ENCODE peak calls at places on chromosomes 16 and 17, in nine cellular contexts. One of them, this sample, is unnamed.

GRCh38 chr16:85593503-85594195 is 19.5 kb upstream of the GSE1 start:
- DNase-seq in naive thymus-derived CD4-positive, alpha-beta T cell: no peak
- DNase-seq in tibial artery: no peak
- DNase-seq in HAP-1: peak; percentile 78
- DNase-seq in PC-9: no peak
- DNase-seq in adrenal gland: no peak
- DNase-seq in CD8-positive, alpha-beta T cell: no peak
- DNase-seq in upper lobe of right lung: no peak
- DNase-seq in GM23248: no peak
- DNase-seq in this sample: no peak

GRCh38 chr16:31569360-31569717 is 41.6 kb downstream of the AHSP start:
- DNase-seq in PC-9: no peak
- DNase-seq in upper lobe of right lung: no peak
- DNase-seq in HAP-1: no peak
- DNase-seq in tibial artery: no peak
- DNase-seq in adrenal gland: no peak
- DNase-seq in CD8-positive, alpha-beta T cell: no peak
- DNase-seq in naive thymus-derived CD4-positive, alpha-beta T cell: peak; percentile 0
- DNase-seq in GM23248: no peak
- DNase-seq in this sample: no peak

GRCh38 chr17:70073799-70074198 is 1.2 kb upstream of the KCNJ16 start:
- DNase-seq in upper lobe of right lung: no peak
- DNase-seq in PC-9: no peak
- DNase-seq in CD8-positive, alpha-beta T cell: no peak
- DNase-seq in naive thymus-derived CD4-positive, alpha-beta T cell: no peak
- DNase-seq in HAP-1: no peak
- DNase-seq in adrenal gland: no peak
- DNase-seq in tibial artery: no peak
- DNase-seq in GM23248: no peak
- DNase-seq in this sample: no peak

GRCh38 chr16:72769876-72770275 is 278.1 kb downstream of the ZFHX3 start:
- DNase-seq in naive thymus-derived CD4-positive, alpha-beta T cell: no peak
- DNase-seq in adrenal gland: no peak
- DNase-seq in tibial artery: no peak
- DNase-seq in CD8-positive, alpha-beta T cell: no peak
- DNase-seq in upper lobe of right lung: no peak
- DNase-seq in HAP-1: no peak
- DNase-seq in PC-9: no peak
- DNase-seq in GM23248: no peak
- DNase-seq in this sample: no peak

GRCh38 chr17:17422641-17423040 is 54.2 kb upstream of the MED9 start:
- DNase-seq in PC-9: no peak
- DNase-seq in upper lobe of right lung: peak; percentile 18
- DNase-seq in GM23248: no peak
- DNase-seq in HAP-1: no peak
- DNase-seq in CD8-positive, alpha-beta T cell: no peak
- DNase-seq in adrenal gland: no peak
- DNase-seq in naive thymus-derived CD4-positive, alpha-beta T cell: no peak
- DNase-seq in tibial artery: no peak
- DNase-seq in this sample: no peak

GRCh38 chr16:54284931-54285413 is 1.6 kb downstream of the IRX3 start:
- DNase-seq in CD8-positive, alpha-beta T cell: no peak
- DNase-seq in naive thymus-derived CD4-positive, alpha-beta T cell: no peak
- DNase-seq in tibial artery: no peak
- DNase-seq in adrenal gland: no peak
- DNase-seq in GM23248: peak; percentile 50
- DNase-seq in PC-9: no peak
- DNase-seq in HAP-1: peak; percentile 49
- DNase-seq in upper lobe of right lung: peak; percentile 73
- DNase-seq in this sample: no peak

GRCh38 chr17:14340968-14341412 is 40.1 kb downstream of the HS3ST3B1 start:
- DNase-seq in tibial artery: no peak
- DNase-seq in naive thymus-derived CD4-positive, alpha-beta T cell: no peak
- DNase-seq in CD8-positive, alpha-beta T cell: no peak
- DNase-seq in GM23248: no peak
- DNase-seq in adrenal gland: no peak
- DNase-seq in PC-9: no peak
- DNase-seq in upper lobe of right lung: no peak
- DNase-seq in HAP-1: no peak
- DNase-seq in this sample: no peak

GRCh38 chr17:59561042-59561441 is 4.4 kb upstream of the DHX40 start:
- DNase-seq in upper lobe of right lung: no peak
- DNase-seq in PC-9: peak; percentile 2
- DNase-seq in HAP-1: peak; percentile 25
- DNase-seq in adrenal gland: no peak
- DNase-seq in tibial artery: no peak
- DNase-seq in CD8-positive, alpha-beta T cell: no peak
- DNase-seq in GM23248: peak; percentile 48
- DNase-seq in naive thymus-derived CD4-positive, alpha-beta T cell: no peak
- DNase-seq in this sample: no peak

DNA sequence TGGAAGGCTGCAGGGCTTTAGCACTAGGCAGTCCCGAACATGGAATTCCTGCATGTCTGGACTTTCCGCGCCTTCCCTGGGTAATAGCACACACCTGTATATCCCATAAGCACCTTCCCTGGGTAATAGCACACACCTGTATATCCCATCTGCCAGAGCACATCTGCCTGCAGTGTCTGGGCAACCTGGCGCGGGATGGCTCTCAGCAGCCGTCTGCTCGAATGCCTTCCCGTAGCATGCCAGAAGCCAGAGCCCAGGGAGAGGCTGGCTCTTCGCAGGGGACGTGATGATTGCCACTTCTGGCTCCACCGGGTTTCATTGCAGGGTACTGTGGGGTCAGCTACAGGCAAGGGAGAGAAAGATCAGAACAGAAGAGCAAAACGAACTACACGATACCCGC is 21.3 kb downstream of the MBTPS1 start:
- DNase-seq in PC-9: no peak
- DNase-seq in naive thymus-derived CD4-positive, alpha-beta T cell: no peak
- DNase-seq in GM23248: no peak
- DNase-seq in HAP-1: no peak
- DNase-seq in adrenal gland: no peak
- DNase-seq in tibial artery: no peak
- DNase-seq in CD8-positive, alpha-beta T cell: no peak
- DNase-seq in upper lobe of right lung: no peak
- DNase-seq in this sample: no peak
- H3K4me3 ChIP-seq in PC-9: no peak overlapping the region
- H3K4me3 ChIP-seq in naive thymus-derived CD4-positive, alpha-beta T cell: no peak overlapping the region
- H3K4me3 ChIP-seq in GM23248: no peak overlapping the region
- H3K4me3 ChIP-seq in HAP-1: no peak overlapping the region
- H3K4me3 ChIP-seq in adrenal gland: no peak overlapping the region
- H3K4me3 ChIP-seq in tibial artery: no peak overlapping the region
- H3K4me3 ChIP-seq in CD8-positive, alpha-beta T cell: no peak overlapping the region
- H3K4me3 ChIP-seq in upper lobe of right lung: no peak overlapping the region
- H3K4me3 ChIP-seq in this sample: no peak overlapping the region

GRCh38 chr17:77926967-77927366 is 31.5 kb upstream of the TNRC6C start:
- DNase-seq in naive thymus-derived CD4-positive, alpha-beta T cell: no peak
- DNase-seq in PC-9: no peak
- DNase-seq in HAP-1: peak; percentile 23
- DNase-seq in upper lobe of right lung: no peak
- DNase-seq in adrenal gland: no peak
- DNase-seq in tibial artery: no peak
- DNase-seq in GM23248: no peak
- DNase-seq in CD8-positive, alpha-beta T cell: no peak
- DNase-seq in this sample: no peak

GRCh38 chr17:77929871-77930436 is 28.5 kb upstream of the TNRC6C start:
- DNase-seq in naive thymus-derived CD4-positive, alpha-beta T cell: no peak
- DNase-seq in GM23248: no peak
- DNase-seq in HAP-1: no peak
- DNase-seq in PC-9: no peak
- DNase-seq in adrenal gland: no peak
- DNase-seq in tibial artery: no peak
- DNase-seq in upper lobe of right lung: no peak
- DNase-seq in CD8-positive, alpha-beta T cell: no peak
- DNase-seq in this sample: no peak

GRCh38 chr17:77927777-77928518 is 30.6 kb upstream of the TNRC6C start:
- DNase-seq in GM23248: no peak
- DNase-seq in upper lobe of right lung: no peak
- DNase-seq in tibial artery: no peak
- DNase-seq in naive thymus-derived CD4-positive, alpha-beta T cell: no peak
- DNase-seq in HAP-1: no peak
- DNase-seq in adrenal gland: no peak
- DNase-seq in PC-9: no peak
- DNase-seq in CD8-positive, alpha-beta T cell: no peak
- DNase-seq in this sample: no peak

GRCh38 chr17:77929180-77929564 is 29.3 kb upstream of the TNRC6C start:
- DNase-seq in CD8-positive, alpha-beta T cell: no peak
- DNase-seq in GM23248: no peak
- DNase-seq in tibial artery: no peak
- DNase-seq in PC-9: no peak
- DNase-seq in HAP-1: no peak
- DNase-seq in upper lobe of right lung: no peak
- DNase-seq in naive thymus-derived CD4-positive, alpha-beta T cell: no peak
- DNase-seq in adrenal gland: no peak
- DNase-seq in this sample: no peak

DNA sequence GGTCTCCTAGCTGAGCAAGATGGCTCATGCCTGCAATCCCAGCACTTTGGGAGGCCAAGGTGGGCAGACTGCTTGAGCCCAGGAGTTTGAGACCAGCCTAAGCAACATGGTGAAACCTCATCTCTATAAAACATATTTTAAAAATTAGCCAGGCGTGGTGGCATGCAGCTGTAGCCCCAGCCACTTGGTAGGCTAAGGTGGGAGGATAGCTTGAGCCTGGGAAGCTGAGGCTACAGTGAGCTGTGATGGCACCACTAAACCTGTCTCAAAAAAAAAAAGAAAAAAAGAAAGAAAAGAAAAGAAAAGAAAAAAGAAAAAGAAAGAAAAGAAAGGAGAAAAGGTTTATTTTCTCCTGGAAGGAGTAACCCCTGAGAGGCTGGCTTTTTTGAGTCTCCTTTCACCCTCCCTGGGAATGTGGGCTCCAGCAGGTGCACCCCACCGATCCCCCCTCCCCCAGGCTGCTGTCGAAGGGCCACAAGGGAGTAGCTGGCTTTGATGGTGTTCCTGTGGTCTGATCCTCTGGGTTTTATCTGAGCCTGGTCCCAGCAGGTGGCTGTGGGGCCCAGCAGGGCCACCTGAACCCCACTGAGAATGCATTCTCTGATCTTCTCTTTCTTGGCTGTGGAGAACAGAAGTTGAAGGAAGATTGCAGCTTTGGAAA is 29.9 kb upstream of the TNRC6C start:
- DNase-seq in naive thymus-derived CD4-positive, alpha-beta T cell: no peak
- DNase-seq in upper lobe of right lung: no peak
- DNase-seq in adrenal gland: no peak
- DNase-seq in PC-9: no peak
- DNase-seq in HAP-1: no peak
- DNase-seq in GM23248: no peak
- DNase-seq in CD8-positive, alpha-beta T cell: no peak
- DNase-seq in tibial artery: no peak
- DNase-seq in this sample: no peak
- H3K27me3 ChIP-seq in naive thymus-derived CD4-positive, alpha-beta T cell: no peaks in the 10 kb centered on the region
- H3K27me3 ChIP-seq in upper lobe of right lung: peaks cover 16% of the 10 kb centered on the region
- H3K27me3 ChIP-seq in adrenal gland: peaks cover 17% of the 10 kb centered on the region
- H3K27me3 ChIP-seq in PC-9: peaks cover 79% of the 10 kb centered on the region
- H3K27me3 ChIP-seq in HAP-1: peaks cover 3% of the 10 kb centered on the region
- H3K27me3 ChIP-seq in GM23248: peaks cover 46% of the 10 kb centered on the region
- H3K27me3 ChIP-seq in CD8-positive, alpha-beta T cell: no peaks in the 10 kb centered on the region
- H3K27me3 ChIP-seq in tibial artery: no peaks in the 10 kb centered on the region
- H3K27me3 ChIP-seq in this sample: peaks cover 21% of the 10 kb centered on the region

GRCh38 chr17:37770631-37771518 is 26.0 kb upstream of the HNF1B start:
- DNase-seq in tibial artery: no peak
- DNase-seq in CD8-positive, alpha-beta T cell: peak; percentile 10
- DNase-seq in upper lobe of right lung: peak; percentile 80
- DNase-seq in adrenal gland: peak; percentile 42
- DNase-seq in HAP-1: peak; percentile 81
- DNase-seq in naive thymus-derived CD4-positive, alpha-beta T cell: no peak
- DNase-seq in PC-9: peak; percentile 56
- DNase-seq in GM23248: peak; percentile 75
- DNase-seq in this sample: no peak

GRCh38 chr17:37768438-37768837 is 23.6 kb upstream of the HNF1B start:
- DNase-seq in CD8-positive, alpha-beta T cell: no peak
- DNase-seq in HAP-1: no peak
- DNase-seq in tibial artery: no peak
- DNase-seq in upper lobe of right lung: no peak
- DNase-seq in GM23248: no peak
- DNase-seq in adrenal gland: no peak
- DNase-seq in PC-9: no peak
- DNase-seq in naive thymus-derived CD4-positive, alpha-beta T cell: no peak
- DNase-seq in this sample: no peak

GRCh38 chr17:37766951-37767350 is 22.1 kb upstream of the HNF1B start:
- DNase-seq in PC-9: peak; percentile 32
- DNase-seq in HAP-1: no peak
- DNase-seq in naive thymus-derived CD4-positive, alpha-beta T cell: no peak
- DNase-seq in GM23248: no peak
- DNase-seq in tibial artery: no peak
- DNase-seq in CD8-positive, alpha-beta T cell: no peak
- DNase-seq in upper lobe of right lung: no peak
- DNase-seq in adrenal gland: no peak
- DNase-seq in this sample: no peak

GRCh38 chr17:37772982-37773381 is 28.1 kb upstream of the HNF1B start:
- DNase-seq in adrenal gland: no peak
- DNase-seq in CD8-positive, alpha-beta T cell: no peak
- DNase-seq in naive thymus-derived CD4-positive, alpha-beta T cell: no peak
- DNase-seq in tibial artery: no peak
- DNase-seq in GM23248: no peak
- DNase-seq in HAP-1: no peak
- DNase-seq in PC-9: no peak
- DNase-seq in upper lobe of right lung: no peak
- DNase-seq in this sample: no peak

DNA sequence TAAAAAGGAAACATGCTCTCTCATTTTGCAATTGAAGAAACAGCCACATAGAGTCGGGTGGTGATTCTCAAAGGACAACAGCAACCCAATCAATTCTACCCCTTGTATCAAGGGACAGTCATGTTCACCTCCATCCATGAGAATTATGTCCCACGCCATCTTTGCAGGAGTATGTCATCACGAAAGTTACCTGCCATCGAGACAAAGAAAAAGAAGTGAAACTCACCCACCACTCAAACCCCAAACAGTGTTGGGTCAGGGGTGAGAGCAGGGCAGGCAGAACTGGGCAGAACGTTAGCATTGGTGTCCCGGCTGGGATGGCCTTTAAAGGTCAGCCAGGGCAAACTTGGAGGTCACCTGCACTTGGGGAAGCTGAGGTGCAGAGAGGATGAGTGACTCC is 24.2 kb upstream of the HNF1B start:
- DNase-seq in adrenal gland: no peak
- DNase-seq in upper lobe of right lung: no peak
- DNase-seq in PC-9: no peak
- DNase-seq in CD8-positive, alpha-beta T cell: no peak
- DNase-seq in GM23248: no peak
- DNase-seq in HAP-1: no peak
- DNase-seq in tibial artery: no peak
- DNase-seq in naive thymus-derived CD4-positive, alpha-beta T cell: no peak
- DNase-seq in this sample: no peak
- H3K4me3 ChIP-seq in adrenal gland: no peak overlapping the region
- H3K4me3 ChIP-seq in upper lobe of right lung: no peak overlapping the region
- H3K4me3 ChIP-seq in PC-9: no peak overlapping the region
- H3K4me3 ChIP-seq in CD8-positive, alpha-beta T cell: no peak overlapping the region
- H3K4me3 ChIP-seq in GM23248: no peak overlapping the region
- H3K4me3 ChIP-seq in HAP-1: no peak overlapping the region
- H3K4me3 ChIP-seq in tibial artery: no peak overlapping the region
- H3K4me3 ChIP-seq in naive thymus-derived CD4-positive, alpha-beta T cell: no peak overlapping the region
- H3K4me3 ChIP-seq in this sample: no peak overlapping the region

GRCh38 chr16:77434365-77435239 is at the start of gene ADAMTS18:
- DNase-seq in adrenal gland: no peak
- DNase-seq in tibial artery: no peak
- DNase-seq in upper lobe of right lung: no peak
- DNase-seq in naive thymus-derived CD4-positive, alpha-beta T cell: no peak
- DNase-seq in PC-9: no peak
- DNase-seq in HAP-1: no peak
- DNase-seq in GM23248: no peak
- DNase-seq in CD8-positive, alpha-beta T cell: no peak
- DNase-seq in this sample: no peak

GRCh38 chr16:77433146-77433545 is 1.7 kb downstream of the ADAMTS18 start:
- DNase-seq in naive thymus-derived CD4-positive, alpha-beta T cell: no peak
- DNase-seq in upper lobe of right lung: no peak
- DNase-seq in tibial artery: no peak
- DNase-seq in PC-9: no peak
- DNase-seq in GM23248: no peak
- DNase-seq in CD8-positive, alpha-beta T cell: no peak
- DNase-seq in adrenal gland: no peak
- DNase-seq in HAP-1: no peak
- DNase-seq in this sample: no peak

GRCh38 chr16:77432264-77432663 is 2.6 kb downstream of the ADAMTS18 start:
- DNase-seq in upper lobe of right lung: no peak
- DNase-seq in adrenal gland: no peak
- DNase-seq in GM23248: no peak
- DNase-seq in CD8-positive, alpha-beta T cell: no peak
- DNase-seq in naive thymus-derived CD4-positive, alpha-beta T cell: no peak
- DNase-seq in tibial artery: no peak
- DNase-seq in HAP-1: no peak
- DNase-seq in PC-9: no peak
- DNase-seq in this sample: no peak

GRCh38 chr16:77435240-77435819 is 496 bp upstream of the ADAMTS18 start:
- DNase-seq in CD8-positive, alpha-beta T cell: no peak
- DNase-seq in HAP-1: no peak
- DNase-seq in PC-9: no peak
- DNase-seq in tibial artery: no peak
- DNase-seq in adrenal gland: no peak
- DNase-seq in naive thymus-derived CD4-positive, alpha-beta T cell: no peak
- DNase-seq in GM23248: no peak
- DNase-seq in upper lobe of right lung: no peak
- DNase-seq in this sample: no peak

GRCh38 chr16:77434022-77434364 is 841 bp downstream of the ADAMTS18 start:
- DNase-seq in naive thymus-derived CD4-positive, alpha-beta T cell: no peak
- DNase-seq in CD8-positive, alpha-beta T cell: no peak
- DNase-seq in GM23248: no peak
- DNase-seq in tibial artery: no peak
- DNase-seq in PC-9: no peak
- DNase-seq in adrenal gland: no peak
- DNase-seq in HAP-1: no peak
- DNase-seq in upper lobe of right lung: no peak
- DNase-seq in this sample: no peak
- H3K27me3 ChIP-seq in naive thymus-derived CD4-positive, alpha-beta T cell: no peaks in the 10 kb centered on the region
- H3K27me3 ChIP-seq in CD8-positive, alpha-beta T cell: no peaks in the 10 kb centered on the region
- H3K27me3 ChIP-seq in GM23248: peaks cover 49% of the 10 kb centered on the region
- H3K27me3 ChIP-seq in tibial artery: no peaks in the 10 kb centered on the region
- H3K27me3 ChIP-seq in PC-9: peaks cover 84% of the 10 kb centered on the region
- H3K27me3 ChIP-seq in adrenal gland: peaks cover 22% of the 10 kb centered on the region
- H3K27me3 ChIP-seq in HAP-1: peaks cover 11% of the 10 kb centered on the region
- H3K27me3 ChIP-seq in upper lobe of right lung: peaks cover 53% of the 10 kb centered on the region
- H3K27me3 ChIP-seq in this sample: peaks cover 12% of the 10 kb centered on the region